ENCODE peak calls at places on chromosomes 6 and 20, in six cellular contexts. D is endothelial cell, B is progenitor cell of endocrine pancreas, W is stomach, U is mammary epithelial cell, O is choroid plexus epithelial cell. A is an unnamed sample.

GRCh38 chr6:151721141-151721540 is 86.3 kb upstream of the ESR1 start:
- DNase-seq in O (no peak), B (no peak), W (no peak), U (no peak), D (no peak), A (no peak)

GRCh38 chr6:89284963-89285735 is 29.9 kb downstream of the GABRR2 start:
- DNase-seq in D (no peak), U (no peak), W (no peak), B (no peak), O (no peak), A (no peak)

GRCh38 chr6:95679981-95680380 is 102.6 kb downstream of the MANEA start:
- DNase-seq in W (no peak), D (no peak), B (no peak), U (no peak), O (no peak), A (no peak)

GRCh38 chr6:68638225-68638900 is 3.3 kb downstream of the ADGRB3 start:
- DNase-seq in B (no peak), W (peak; percentile 36), O (peak; percentile 74), D (peak; percentile 25), U (no peak), A (no peak)

GRCh38 chr6:65937982-65938381 is 231.0 kb upstream of the EYS start:
- DNase-seq in O (no peak), B (no peak), U (no peak), D (no peak), W (no peak), A (no peak)

GRCh38 chr20:2022163-2022562 is 28.3 kb upstream of the PDYN start:
- DNase-seq in O (peak; percentile 11), D (no peak), U (peak; percentile 83), B (no peak), W (no peak), A (no peak)

GRCh38 chr6:110625883-110626282 is 149.5 kb upstream of the SLC22A16 start:
- DNase-seq in O (peak; percentile 42), B (no peak), U (peak; percentile 74), D (no peak), W (no peak), A (no peak)

GRCh38 chr20:9114709-9115108 is 45.8 kb downstream of the PLCB4 start:
- DNase-seq in W (no peak), U (no peak), O (no peak), D (no peak), B (no peak), A (no peak)

GRCh38 chr6:25007269-25007699 is 71.5 kb upstream of the RIPOR2 start:
- DNase-seq in D (no peak), O (no peak), B (no peak), W (no peak), U (no peak), A (no peak)

GRCh38 chr6:157711060-157711459 is 112.0 kb upstream of the SNX9 start:
- DNase-seq in B (no peak), W (no peak), O (no peak), D (no peak), U (no peak), A (no peak)

GRCh38 chr6:20202070-20202658 is 10.1 kb downstream of the MBOAT1 start:
- DNase-seq in O (peak; percentile 77), W (no peak), B (no peak), U (peak; percentile 71), D (no peak), A (no peak)

GRCh38 chr6:63565058-63565726 is 7.1 kb upstream of the LOC128125822 start:
- DNase-seq in O (no peak), B (no peak), D (no peak), W (no peak), U (peak; percentile 81), A (no peak)

GRCh38 chr20:49320460-49320859 is 42.6 kb upstream of the ZNFX1 start:
- DNase-seq in D (peak; percentile 46), W (no peak), O (peak; percentile 77), U (peak; percentile 40), B (no peak), A (no peak)

GRCh38 chr6:38239719-38240451 is 399.8 kb downstream of the BTBD9 start:
- DNase-seq in O (no peak), D (no peak), B (no peak), W (no peak), U (no peak), A (no peak)

GRCh38 chr20:1934162-1934561 is 39.0 kb downstream of the SIRPA start:
- DNase-seq in D (no peak), W (no peak), O (peak; percentile 21), B (no peak), U (peak; percentile 52), A (no peak)

GRCh38 chr6:136058852-136059251 is 191.3 kb downstream of the MTFR2 start:
- DNase-seq in D (no peak), O (peak; percentile 50), U (no peak), B (no peak), W (no peak), A (no peak)

GRCh38 chr20:40672095-40672494 is 16.9 kb downstream of the MAFB start:
- DNase-seq in D (no peak), W (no peak), B (no peak), U (no peak), O (no peak), A (no peak)

GRCh38 chr6:148747145-148747492 is 289 bp downstream of the UST start:
- DNase-seq in D (peak; percentile 57), U (peak; percentile 56), B (peak; percentile 30), O (no peak), W (peak; percentile 34), A (no peak)

GRCh38 chr20:33352258-33353012 is 48.9 kb downstream of the CDK5RAP1 start:
- DNase-seq in D (no peak), U (no peak), O (no peak), W (no peak), B (no peak), A (no peak)

GRCh38 chr6:136471372-136471771 is 78.8 kb downstream of the MAP7 start:
- DNase-seq in U (no peak), W (no peak), B (no peak), D (no peak), O (peak; percentile 2), A (no peak)

DNA sequence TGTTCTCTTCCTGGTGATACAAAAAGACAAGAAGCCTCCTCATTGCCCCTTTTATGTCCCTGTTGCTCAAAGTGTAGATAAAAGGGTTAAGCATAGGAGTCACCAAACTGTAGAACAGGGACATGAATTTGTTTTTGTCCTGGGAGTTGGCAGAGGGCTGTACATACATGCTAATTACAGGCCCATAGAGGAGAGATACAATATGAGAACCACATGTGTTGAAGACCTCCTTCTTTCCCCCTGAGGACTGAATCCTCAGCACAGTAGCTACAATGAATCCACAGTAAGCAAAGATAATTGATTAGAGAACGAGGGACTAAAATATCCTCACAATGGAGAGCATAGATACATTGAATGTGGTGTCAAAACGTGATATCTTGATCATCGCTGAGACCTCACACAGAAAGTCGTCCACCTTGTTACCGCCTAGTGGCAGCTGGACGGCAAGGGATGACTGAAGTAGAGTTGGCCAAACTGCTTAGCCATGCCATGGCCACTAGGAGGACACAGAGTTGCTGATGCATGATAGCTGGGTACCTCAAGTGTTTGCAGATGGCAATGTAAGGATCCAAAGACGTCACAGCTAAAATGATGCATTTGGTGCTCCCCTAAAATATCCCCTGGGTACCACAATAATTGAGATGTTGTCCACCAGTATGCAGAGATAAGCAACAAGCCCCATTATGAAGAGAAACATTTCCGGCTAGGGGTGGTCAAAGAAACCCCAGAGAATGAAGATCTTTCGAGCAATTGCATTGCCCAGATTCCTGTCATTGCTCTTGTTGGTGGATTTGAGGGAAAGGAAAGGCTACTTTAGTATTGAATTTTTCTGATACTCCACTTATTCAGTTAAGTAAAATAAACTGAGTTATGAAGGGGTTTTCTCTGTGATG is 15.0 kb downstream of the OR2B3 start:
- DNase-seq in O (peak; percentile 58), D (peak; percentile 52), U (peak; percentile 42), B (no peak), W (no peak), A (no peak)
- TF ChIP-seq CTCF in O (peak; percentile 78), D (peak; percentile 85), U (peak; percentile 93), B (peak; percentile 81), W (peak; percentile 21), A (peak; percentile 31)

GRCh38 chr6:4085329-4085695 is 6.4 kb upstream of the FAM217A start:
- DNase-seq in D (no peak), O (no peak), U (peak; percentile 24), W (no peak), B (no peak), A (no peak)

GRCh38 chr6:4091926-4092325 is 13.0 kb upstream of the FAM217A start:
- DNase-seq in U (no peak), O (no peak), B (no peak), W (no peak), D (no peak), A (no peak)

GRCh38 chr6:4084444-4085328 is 5.7 kb upstream of the FAM217A start:
- DNase-seq in B (no peak), D (no peak), O (no peak), W (no peak), U (no peak), A (no peak)

GRCh38 chr6:4093288-4093687 is 14.4 kb upstream of the FAM217A start:
- DNase-seq in D (no peak), O (no peak), B (no peak), U (no peak), W (no peak), A (no peak)

DNA sequence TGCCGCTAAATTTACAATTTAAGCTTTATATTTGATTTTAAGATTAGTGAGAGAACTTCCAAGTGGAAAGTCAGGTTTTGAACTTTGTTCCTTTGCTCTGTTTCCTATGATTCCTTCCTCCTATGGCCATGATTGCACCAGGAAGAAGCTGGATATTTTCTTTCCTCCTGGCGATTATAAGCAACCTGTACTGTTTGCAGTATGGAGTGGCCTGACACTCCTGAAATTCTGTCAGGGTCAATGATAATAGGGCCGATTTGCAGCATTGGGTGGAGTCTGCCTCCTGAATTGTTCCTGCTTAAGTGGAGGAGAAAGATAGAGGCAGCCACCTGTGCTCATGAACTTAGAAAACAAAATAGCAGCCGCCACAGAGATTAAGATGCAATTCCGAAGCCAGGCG is 9.7 kb upstream of the FAM217A start:
- DNase-seq in O (no peak), B (no peak), W (no peak), D (no peak), U (no peak), A (no peak)
- TF ChIP-seq CTCF in O (no peak), B (no peak), W (no peak), D (no peak), U (no peak), A (no peak)

DNA sequence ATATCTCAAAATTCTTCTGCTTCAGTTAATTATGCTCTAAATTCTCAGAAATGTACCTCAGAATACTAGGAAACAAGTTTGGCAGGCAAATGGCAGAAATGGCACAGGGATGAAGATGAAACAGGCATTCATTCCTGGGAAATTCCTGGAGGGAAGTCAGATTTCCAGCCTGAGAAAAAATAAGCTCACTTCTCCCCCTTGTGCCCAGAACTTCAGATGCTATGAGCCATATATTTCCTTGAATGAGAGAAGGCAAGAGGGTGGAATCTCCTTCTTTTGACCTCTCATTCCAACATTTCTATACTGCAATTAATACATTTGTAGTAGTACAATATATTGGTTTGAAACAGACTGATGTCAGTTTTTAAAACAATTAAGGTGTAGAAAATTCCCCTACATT is 22.8 kb downstream of the RGS17 start:
- DNase-seq in U (no peak), W (no peak), B (no peak), O (peak; percentile 50), D (no peak), A (no peak)
- TF ChIP-seq CTCF in U (peak; percentile 24), W (peak; percentile 11), B (peak; percentile 35), O (peak; percentile 63), D (no peak), A (peak; percentile 26)

DNA sequence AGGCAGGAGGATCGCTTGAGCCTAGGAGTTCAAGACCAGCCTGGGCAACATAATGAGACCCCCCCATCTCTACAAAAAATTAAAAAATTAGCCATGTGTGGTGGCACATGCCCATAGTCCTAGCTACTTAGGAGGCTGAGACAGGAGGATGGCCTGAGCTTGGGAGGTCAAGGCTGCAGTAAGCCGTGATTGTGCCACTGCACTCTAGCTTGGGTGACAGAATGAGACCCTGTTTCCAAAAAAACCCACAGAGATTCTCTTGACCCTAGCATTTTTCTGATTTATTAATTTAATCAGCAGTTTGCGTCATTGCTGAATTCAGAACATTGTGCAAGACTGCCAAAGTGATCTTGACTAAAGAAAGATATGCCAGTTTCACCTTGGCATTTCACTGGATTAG is 36.8 kb downstream of the KDM1B start:
- DNase-seq in U (no peak), D (no peak), W (no peak), O (no peak), B (no peak), A (no peak)
- TF ChIP-seq CTCF in U (no peak), D (no peak), W (no peak), O (no peak), B (no peak), A (no peak)

A was measured in D721Med.